ENCODE peak calls at places on chromosomes 3 and 15, in seven cellular contexts. Y is endodermal cell; O is breast epithelium; Z is IMR-90; K is OCI-LY7; M is colonic mucosa; R is CD8-positive, alpha-beta memory T cell. I is an unnamed sample.

GRCh38 chr3:115800489-115801080 is 177.3 kb downstream of the GAP43 start:
- DNase-seq in R (no peak), O (no peak), M (no peak), Z (peak), Y (no peak), K (no peak), I (no peak)

GRCh38 chr3:79598594-79598993 is 169.2 kb downstream of the ROBO1 start:
- DNase-seq in K (no peak), Z (no peak), O (no peak), M (no peak), Y (peak), R (no peak), I (no peak)

GRCh38 chr3:24359102-24359501 is 135.5 kb downstream of the THRB start:
- DNase-seq in K (no peak), M (no peak), O (no peak), R (no peak), Z (no peak), Y (no peak), I (no peak)

GRCh38 chr3:152779649-152780048 is 55.3 kb upstream of the P2RY1 start:
- DNase-seq in Z (no peak), O (no peak), R (no peak), M (no peak), K (no peak), Y (peak), I (no peak)

GRCh38 chr3:101077361-101078011 is 84.3 kb upstream of the ABI3BP start:
- DNase-seq in Y (no peak), R (no peak), K (no peak), Z (peak), M (no peak), O (no peak), I (no peak)

GRCh38 chr15:99121691-99122410 is 17.0 kb downstream of the SYNM start:
- DNase-seq in Z (no peak), M (no peak), R (no peak), K (no peak), Y (no peak), O (no peak), I (no peak)

GRCh38 chr3:17088602-17089313 is 204.0 kb downstream of the PLCL2 start:
- DNase-seq in O (no peak), Z (no peak), M (no peak), R (peak), K (no peak), Y (no peak), I (peak)

GRCh38 chr3:125154800-125155269 is 57.7 kb downstream of the SLC12A8 start:
- DNase-seq in O (no peak), Y (peak), K (no peak), R (no peak), Z (no peak), M (peak), I (no peak)

GRCh38 chr15:73326157-73326556 is 42.6 kb downstream of the HCN4 start:
- DNase-seq in K (no peak), R (no peak), M (no peak), O (no peak), Y (no peak), Z (no peak), I (no peak)

GRCh38 chr3:130850044-130850797 is 43.7 kb upstream of the ATP2C1 start:
- DNase-seq in R (no peak), Y (no peak), K (no peak), O (no peak), Z (peak), M (no peak), I (peak)

GRCh38 chr3:52238193-52238760 is 681 bp downstream of the TWF2 start:
- DNase-seq in O (no peak), K (no peak), Y (no peak), M (no peak), Z (peak), R (no peak), I (no peak)

GRCh38 chr3:119181765-119182164 is 8.4 kb downstream of the UPK1B start:
- DNase-seq in K (no peak), O (no peak), Z (no peak), R (no peak), Y (no peak), M (no peak), I (no peak)

GRCh38 chr15:60370804-60371700 is 26.7 kb downstream of the ANXA2 start:
- DNase-seq in R (no peak), O (peak), Y (peak), Z (peak), K (no peak), M (peak), I (no peak)

GRCh38 chr3:25397150-25397549 is 30.9 kb upstream of the RARB start:
- DNase-seq in M (no peak), Z (no peak), O (no peak), R (no peak), Y (no peak), K (no peak), I (no peak)

GRCh38 chr15:70125605-70126004 is 27.9 kb upstream of the TLE3 start:
- DNase-seq in Y (no peak), M (no peak), K (no peak), O (no peak), Z (no peak), R (no peak), I (no peak)
- H3K4me3 ChIP-seq in Y (no peak), M (no peak), K (no peak), O (no peak), Z (no peak), R (no peak), I (no peak)

GRCh38 chr15:95290376-95290973 is 1040.0 kb upstream of the NR2F2 start:
- DNase-seq in Y (no peak), Z (no peak), O (no peak), K (no peak), M (no peak), R (no peak), I (no peak)

GRCh38 chr15:95295905-95296618 is 1034.4 kb upstream of the NR2F2 start:
- DNase-seq in R (no peak), Y (no peak), K (no peak), M (no peak), O (no peak), Z (no peak), I (no peak)

GRCh38 chr15:95295311-95295710 is 1035.2 kb upstream of the NR2F2 start:
- DNase-seq in K (no peak), Y (no peak), Z (no peak), M (no peak), O (no peak), R (no peak), I (no peak)

GRCh38 chr15:95291878-95292472 is 1038.5 kb upstream of the NR2F2 start:
- DNase-seq in R (no peak), Z (peak), M (no peak), K (peak), O (no peak), Y (no peak), I (peak)

DNA sequence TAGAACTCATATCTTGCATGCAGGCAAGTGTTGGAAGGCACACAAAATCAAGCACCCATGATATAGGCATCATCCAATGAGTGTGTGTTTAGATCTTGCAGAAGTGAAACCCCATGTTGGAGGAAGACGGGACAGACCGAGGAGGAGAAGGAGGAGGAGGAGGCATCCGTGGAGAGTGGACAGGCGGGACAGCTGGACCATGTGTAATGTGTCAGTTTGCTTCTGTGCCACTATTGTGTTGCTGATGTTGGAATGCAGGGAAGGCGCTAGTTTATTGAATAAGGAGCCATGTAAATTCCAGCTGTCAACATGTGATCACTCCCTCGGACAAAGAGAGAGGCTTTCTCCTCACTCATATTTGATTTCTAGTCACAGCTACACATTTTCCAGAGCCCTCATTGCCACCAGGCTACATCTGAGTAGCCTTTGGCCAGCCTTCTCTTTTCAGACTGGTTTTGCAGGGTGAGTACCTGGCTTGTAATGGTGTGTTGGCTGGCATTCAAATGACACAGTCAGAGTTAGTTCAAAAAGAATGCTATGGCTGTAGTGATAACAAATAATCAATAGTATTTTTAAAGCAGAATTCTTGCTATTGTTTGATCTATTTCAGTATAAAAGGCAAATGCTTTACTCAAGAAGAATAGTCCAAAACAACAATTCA is 1037.6 kb upstream of the NR2F2 start:
- DNase-seq in R (no peak), K (no peak), Y (no peak), M (no peak), O (no peak), Z (no peak), I (no peak)
- H3K4me3 ChIP-seq in R (no peak), K (no peak), Y (no peak), M (no peak), O (no peak), Z (peak), I (no peak)

DNA sequence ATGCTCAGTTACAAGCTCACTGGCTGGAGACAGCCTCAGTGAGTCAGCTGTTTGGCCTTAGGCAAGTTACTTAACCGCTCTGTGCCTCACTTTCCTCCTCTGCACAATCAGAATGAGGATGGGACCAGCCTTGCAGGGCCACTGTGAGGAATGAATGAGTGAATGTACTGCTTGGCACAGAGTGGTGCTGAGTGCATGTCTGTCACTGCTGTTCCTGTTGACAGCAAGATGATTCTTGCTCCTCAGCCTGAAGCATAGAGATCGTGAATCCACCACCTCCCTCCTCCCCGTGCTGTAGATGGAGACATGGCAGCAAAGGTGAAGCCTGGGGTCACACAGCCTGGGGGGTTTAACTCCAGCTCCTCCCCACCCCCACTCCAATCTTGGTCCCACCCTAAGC is 14.6 kb upstream of the GRIP2 start:
- DNase-seq in K (no peak), M (no peak), O (no peak), R (no peak), Z (no peak), Y (no peak), I (no peak)
- H3K4me3 ChIP-seq in K (no peak), M (no peak), O (no peak), R (no peak), Z (no peak), Y (no peak), I (no peak)

DNA sequence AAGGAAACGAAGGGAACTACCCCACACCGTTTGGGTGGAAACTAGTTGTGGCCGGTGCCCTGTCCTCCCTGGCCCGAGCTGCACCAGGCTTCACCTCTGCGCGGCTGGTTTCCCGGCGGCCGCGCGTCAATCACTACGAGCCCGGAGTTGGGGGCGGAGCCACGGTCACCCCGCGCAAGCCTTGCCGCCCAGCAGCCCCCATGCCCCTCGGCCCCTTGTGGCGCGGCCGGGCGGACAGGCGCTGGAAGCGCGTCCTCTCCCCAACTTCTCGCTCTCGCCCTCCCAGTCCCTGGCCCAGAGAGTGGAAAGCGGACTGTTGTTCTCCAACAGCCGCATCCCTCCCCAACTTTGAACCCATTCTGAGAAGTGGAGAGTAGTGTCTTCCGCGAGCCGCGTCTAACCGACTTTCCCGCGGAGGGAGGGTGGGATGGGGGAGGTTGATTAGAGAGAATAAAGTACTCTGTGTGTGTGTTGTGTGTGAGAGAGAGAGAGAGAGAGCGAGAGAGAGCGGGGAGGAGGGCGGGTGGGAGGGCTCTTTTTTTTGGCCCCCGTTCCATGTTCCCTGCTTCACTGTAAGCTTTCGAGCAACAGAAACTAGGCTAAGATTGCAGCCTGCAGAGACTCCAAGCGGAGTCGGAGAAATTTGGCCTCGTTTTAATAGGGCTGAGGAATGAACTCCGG is 1.4 kb upstream of the MEIS2 start:
- DNase-seq in O (peak), R (no peak), M (peak), Z (peak), Y (peak), K (peak), I (peak)
- H3K4me3 ChIP-seq in O (peak), R (peak), M (peak), Z (peak), Y (peak), K (peak), I (peak)

GRCh38 chr3:179068779-179069530 is 2.7 kb downstream of the ZMAT3 start:
- DNase-seq in Z (peak), Y (peak), R (peak), O (no peak), M (peak), K (peak), I (peak)
- H3K4me3 ChIP-seq in Z (peak), Y (no peak), R (no peak), O (no peak), M (no peak), K (no peak), I (no peak)

GRCh38 chr15:22227411-22227810 is 147.1 kb downstream of the OR4M2 start:
- DNase-seq in Y (no peak), O (peak), M (no peak), K (no peak), R (no peak), Z (no peak), I (no peak)
- H3K4me3 ChIP-seq in Y (no peak), O (no peak), M (no peak), K (no peak), R (no peak), Z (no peak), I (no peak)

GRCh38 chr3:177193706-177194268 is 3.5 kb downstream of the TBL1XR1 start:
- DNase-seq in Y (no peak), M (no peak), K (no peak), Z (no peak), R (no peak), O (no peak), I (no peak)
- H3K4me3 ChIP-seq in Y (peak), M (no peak), K (peak), Z (no peak), R (peak), O (peak), I (no peak)

GRCh38 chr3:179355996-179356395 is 8.5 kb downstream of the MFN1 start:
- DNase-seq in R (no peak), M (no peak), O (no peak), Y (no peak), K (no peak), Z (no peak), I (no peak)
- H3K4me3 ChIP-seq in R (no peak), M (no peak), O (no peak), Y (no peak), K (no peak), Z (no peak), I (no peak)

I was measured in Jurkat, Clone E6-1.